ENCODE peak calls at places on chromosome 16, in nine cellular contexts. One of them, this sample, is unnamed.

GRCh38 chr16:67608367-67608766 is 36.6 kb upstream of the CARMIL2 start:
- DNase-seq in uterus: no peak
- DNase-seq in Peyer's patch: no peak
- DNase-seq in spleen: no peak
- DNase-seq in prostate gland: no peak
- DNase-seq in sigmoid colon: no peak
- DNase-seq in lower leg skin: no peak
- DNase-seq in ovary: no peak
- DNase-seq in transverse colon: no peak
- DNase-seq in this sample: no peak

GRCh38 chr16:65579050-65579449 is 457.2 kb upstream of the CDH11 start:
- DNase-seq in ovary: no peak
- DNase-seq in uterus: no peak
- DNase-seq in spleen: no peak
- DNase-seq in lower leg skin: no peak
- DNase-seq in Peyer's patch: no peak
- DNase-seq in prostate gland: no peak
- DNase-seq in transverse colon: no peak
- DNase-seq in sigmoid colon: no peak
- DNase-seq in this sample: no peak

GRCh38 chr16:72066747-72067146 is 3.7 kb downstream of the HPR start:
- DNase-seq in ovary: no peak
- DNase-seq in spleen: no peak
- DNase-seq in sigmoid colon: no peak
- DNase-seq in transverse colon: no peak
- DNase-seq in uterus: no peak
- DNase-seq in prostate gland: no peak
- DNase-seq in lower leg skin: no peak
- DNase-seq in Peyer's patch: no peak
- DNase-seq in this sample: no peak

GRCh38 chr16:68737046-68737729 is at the start of gene CDH1:
- DNase-seq in uterus: no peak
- DNase-seq in lower leg skin: peak
- DNase-seq in prostate gland: peak
- DNase-seq in spleen: peak
- DNase-seq in ovary: peak
- DNase-seq in transverse colon: peak
- DNase-seq in sigmoid colon: no peak
- DNase-seq in Peyer's patch: peak
- DNase-seq in this sample: no peak

GRCh38 chr16:31350275-31351005 is 4.5 kb upstream of the ITGAX start:
- DNase-seq in sigmoid colon: no peak
- DNase-seq in transverse colon: no peak
- DNase-seq in spleen: no peak
- DNase-seq in prostate gland: no peak
- DNase-seq in uterus: no peak
- DNase-seq in lower leg skin: no peak
- DNase-seq in Peyer's patch: no peak
- DNase-seq in ovary: no peak
- DNase-seq in this sample: no peak

GRCh38 chr16:2748757-2749455 is 3.5 kb upstream of the SRRM2 start:
- DNase-seq in lower leg skin: no peak
- DNase-seq in ovary: no peak
- DNase-seq in spleen: peak
- DNase-seq in sigmoid colon: no peak
- DNase-seq in uterus: no peak
- DNase-seq in prostate gland: no peak
- DNase-seq in Peyer's patch: no peak
- DNase-seq in transverse colon: no peak
- DNase-seq in this sample: no peak

GRCh38 chr16:68644715-68645493 is at the start of gene CDH3:
- DNase-seq in uterus: peak
- DNase-seq in transverse colon: peak
- DNase-seq in ovary: peak
- DNase-seq in sigmoid colon: no peak
- DNase-seq in Peyer's patch: peak
- DNase-seq in lower leg skin: no peak
- DNase-seq in spleen: no peak
- DNase-seq in prostate gland: peak
- DNase-seq in this sample: no peak

GRCh38 chr16:34054137-34054536 is 594.7 kb downstream of the TP53TG3F start:
- DNase-seq in spleen: no peak
- DNase-seq in ovary: no peak
- DNase-seq in uterus: no peak
- DNase-seq in Peyer's patch: no peak
- DNase-seq in transverse colon: no peak
- DNase-seq in prostate gland: no peak
- DNase-seq in lower leg skin: no peak
- DNase-seq in sigmoid colon: no peak
- DNase-seq in this sample: no peak

GRCh38 chr16:22141746-22142145 is 20.6 kb upstream of the SDR42E2 start:
- DNase-seq in spleen: no peak
- DNase-seq in sigmoid colon: no peak
- DNase-seq in lower leg skin: no peak
- DNase-seq in transverse colon: no peak
- DNase-seq in prostate gland: no peak
- DNase-seq in ovary: no peak
- DNase-seq in uterus: no peak
- DNase-seq in Peyer's patch: no peak
- DNase-seq in this sample: no peak

GRCh38 chr16:66418165-66418962 is 8.7 kb upstream of the BEAN1 start:
- DNase-seq in sigmoid colon: peak
- DNase-seq in ovary: no peak
- DNase-seq in transverse colon: no peak
- DNase-seq in prostate gland: no peak
- DNase-seq in Peyer's patch: no peak
- DNase-seq in lower leg skin: no peak
- DNase-seq in spleen: no peak
- DNase-seq in uterus: no peak
- DNase-seq in this sample: no peak

GRCh38 chr16:75789237-75789636 is 62.9 kb upstream of the CPHXL start:
- DNase-seq in spleen: no peak
- DNase-seq in lower leg skin: no peak
- DNase-seq in Peyer's patch: no peak
- DNase-seq in sigmoid colon: no peak
- DNase-seq in ovary: no peak
- DNase-seq in prostate gland: peak
- DNase-seq in transverse colon: no peak
- DNase-seq in uterus: no peak
- DNase-seq in this sample: no peak

GRCh38 chr16:27670071-27670825 is 120.3 kb downstream of the KATNIP start:
- DNase-seq in transverse colon: no peak
- DNase-seq in lower leg skin: no peak
- DNase-seq in ovary: no peak
- DNase-seq in Peyer's patch: no peak
- DNase-seq in sigmoid colon: no peak
- DNase-seq in spleen: no peak
- DNase-seq in uterus: no peak
- DNase-seq in prostate gland: no peak
- DNase-seq in this sample: no peak

GRCh38 chr16:86354641-86355040 is 155.7 kb upstream of the FOXF1 start:
- DNase-seq in Peyer's patch: no peak
- DNase-seq in sigmoid colon: no peak
- DNase-seq in uterus: no peak
- DNase-seq in ovary: no peak
- DNase-seq in lower leg skin: no peak
- DNase-seq in prostate gland: no peak
- DNase-seq in transverse colon: no peak
- DNase-seq in spleen: no peak
- DNase-seq in this sample: no peak

GRCh38 chr16:68091604-68092261 is 6.6 kb downstream of the NFATC3 start:
- DNase-seq in uterus: no peak
- DNase-seq in transverse colon: no peak
- DNase-seq in sigmoid colon: no peak
- DNase-seq in lower leg skin: no peak
- DNase-seq in spleen: no peak
- DNase-seq in prostate gland: peak
- DNase-seq in Peyer's patch: no peak
- DNase-seq in ovary: no peak
- DNase-seq in this sample: peak

GRCh38 chr16:55351936-55352335 is 27.9 kb downstream of the IRX6 start:
- DNase-seq in ovary: no peak
- DNase-seq in spleen: no peak
- DNase-seq in prostate gland: no peak
- DNase-seq in uterus: no peak
- DNase-seq in Peyer's patch: no peak
- DNase-seq in lower leg skin: no peak
- DNase-seq in sigmoid colon: no peak
- DNase-seq in transverse colon: no peak
- DNase-seq in this sample: no peak

GRCh38 chr16:1532081-1532760 is 1.2 kb upstream of the TMEM204 start:
- DNase-seq in lower leg skin: peak
- DNase-seq in transverse colon: peak
- DNase-seq in prostate gland: peak
- DNase-seq in ovary: peak
- DNase-seq in spleen: no peak
- DNase-seq in Peyer's patch: no peak
- DNase-seq in sigmoid colon: peak
- DNase-seq in uterus: peak
- DNase-seq in this sample: peak
- TF ChIP-seq POLR2A in lower leg skin: no peak
- TF ChIP-seq POLR2A in transverse colon: no peak
- TF ChIP-seq POLR2A in prostate gland: peak
- TF ChIP-seq POLR2A in ovary: no peak
- TF ChIP-seq POLR2A in spleen: no peak
- TF ChIP-seq POLR2A in Peyer's patch: no peak
- TF ChIP-seq POLR2A in sigmoid colon: no peak
- TF ChIP-seq POLR2A in uterus: no peak
- TF ChIP-seq POLR2A in this sample: peak

GRCh38 chr16:69905171-69905555 is 46.0 kb upstream of the CLEC18A start:
- DNase-seq in prostate gland: no peak
- DNase-seq in spleen: no peak
- DNase-seq in sigmoid colon: no peak
- DNase-seq in uterus: no peak
- DNase-seq in ovary: no peak
- DNase-seq in lower leg skin: no peak
- DNase-seq in Peyer's patch: no peak
- DNase-seq in transverse colon: no peak
- DNase-seq in this sample: no peak

GRCh38 chr16:69910964-69911363 is 40.2 kb upstream of the CLEC18A start:
- DNase-seq in uterus: no peak
- DNase-seq in sigmoid colon: no peak
- DNase-seq in spleen: no peak
- DNase-seq in lower leg skin: no peak
- DNase-seq in Peyer's patch: no peak
- DNase-seq in ovary: no peak
- DNase-seq in transverse colon: no peak
- DNase-seq in prostate gland: no peak
- DNase-seq in this sample: no peak

GRCh38 chr16:69909043-69909442 is 42.1 kb upstream of the CLEC18A start:
- DNase-seq in sigmoid colon: no peak
- DNase-seq in lower leg skin: peak
- DNase-seq in ovary: no peak
- DNase-seq in prostate gland: no peak
- DNase-seq in transverse colon: no peak
- DNase-seq in Peyer's patch: no peak
- DNase-seq in uterus: no peak
- DNase-seq in spleen: no peak
- DNase-seq in this sample: peak

GRCh38 chr16:69906838-69907301 is 44.3 kb upstream of the CLEC18A start:
- DNase-seq in spleen: no peak
- DNase-seq in prostate gland: no peak
- DNase-seq in transverse colon: no peak
- DNase-seq in Peyer's patch: no peak
- DNase-seq in lower leg skin: no peak
- DNase-seq in uterus: no peak
- DNase-seq in ovary: no peak
- DNase-seq in sigmoid colon: no peak
- DNase-seq in this sample: no peak

DNA sequence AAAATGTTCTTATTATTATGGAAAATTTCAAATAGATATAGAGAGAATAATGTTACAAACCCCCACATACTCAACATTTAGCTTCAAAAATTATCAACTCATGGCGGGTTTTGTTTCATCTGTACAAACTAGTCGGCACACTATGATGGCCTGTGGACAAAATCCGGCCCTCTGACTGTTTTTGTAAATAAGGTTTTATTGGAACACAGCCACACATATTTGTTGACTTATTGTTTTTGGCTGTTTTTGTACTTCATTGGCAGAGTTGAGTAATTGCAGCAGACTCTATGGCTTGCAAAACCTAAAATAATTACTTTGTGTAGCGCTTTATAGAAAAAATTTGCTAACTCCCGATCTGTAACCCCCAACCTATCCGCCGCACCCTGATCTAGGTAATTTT is 41.4 kb upstream of the CLEC18A start:
- DNase-seq in sigmoid colon: no peak
- DNase-seq in spleen: no peak
- DNase-seq in lower leg skin: no peak
- DNase-seq in prostate gland: no peak
- DNase-seq in ovary: no peak
- DNase-seq in transverse colon: no peak
- DNase-seq in uterus: no peak
- DNase-seq in Peyer's patch: no peak
- DNase-seq in this sample: no peak
- TF ChIP-seq CTCF in sigmoid colon: no peak
- TF ChIP-seq CTCF in spleen: no peak
- TF ChIP-seq CTCF in lower leg skin: no peak
- TF ChIP-seq CTCF in prostate gland: no peak
- TF ChIP-seq CTCF in ovary: no peak
- TF ChIP-seq CTCF in transverse colon: no peak
- TF ChIP-seq CTCF in uterus: no peak
- TF ChIP-seq CTCF in Peyer's patch: no peak
- TF ChIP-seq CTCF in this sample: no peak

GRCh38 chr16:57387598-57388354 is 15.5 kb downstream of the CX3CL1 start:
- DNase-seq in Peyer's patch: no peak
- DNase-seq in spleen: no peak
- DNase-seq in lower leg skin: no peak
- DNase-seq in uterus: no peak
- DNase-seq in transverse colon: no peak
- DNase-seq in ovary: no peak
- DNase-seq in sigmoid colon: no peak
- DNase-seq in prostate gland: no peak
- DNase-seq in this sample: no peak
- TF ChIP-seq POLR2A in Peyer's patch: no peak
- TF ChIP-seq POLR2A in spleen: no peak
- TF ChIP-seq POLR2A in lower leg skin: no peak
- TF ChIP-seq POLR2A in uterus: no peak
- TF ChIP-seq POLR2A in transverse colon: no peak
- TF ChIP-seq POLR2A in ovary: no peak
- TF ChIP-seq POLR2A in sigmoid colon: no peak
- TF ChIP-seq POLR2A in prostate gland: no peak
- TF ChIP-seq POLR2A in this sample: no peak

DNA sequence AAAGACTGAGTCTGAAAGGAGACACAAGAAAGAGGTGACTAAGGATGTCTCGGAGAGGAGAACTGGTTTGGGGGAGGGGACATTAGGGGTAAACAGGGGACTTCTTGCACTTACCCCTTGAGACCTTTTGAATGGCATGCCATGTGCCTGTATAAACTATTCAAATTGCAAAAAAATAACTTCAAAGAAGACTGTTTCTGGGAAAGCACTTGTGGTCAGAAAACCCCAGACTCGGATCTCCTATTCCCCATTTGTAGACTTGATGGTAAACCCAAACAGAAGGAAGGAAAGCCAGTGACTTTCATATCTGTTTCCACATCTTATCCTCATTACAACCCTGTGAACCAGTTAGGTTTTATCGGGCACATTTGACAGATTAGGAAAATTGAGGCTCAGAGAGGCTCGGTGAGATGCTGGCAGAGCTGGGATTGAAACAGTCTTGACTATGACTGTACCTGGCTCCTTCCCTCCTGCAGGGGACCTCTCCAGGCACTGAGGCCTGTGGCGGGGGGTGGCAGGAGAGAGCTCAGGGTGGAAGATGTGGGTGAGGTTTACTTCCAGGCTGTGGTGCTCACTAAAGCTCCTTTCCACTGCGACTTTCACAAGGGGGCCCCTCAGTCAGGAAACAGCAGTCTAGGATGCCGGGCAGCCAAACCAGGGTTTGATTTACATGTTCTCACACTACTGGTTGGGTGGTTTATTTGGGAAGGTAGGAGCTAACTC is 30.5 kb upstream of the PLCG2 start:
- DNase-seq in uterus: no peak
- DNase-seq in lower leg skin: no peak
- DNase-seq in Peyer's patch: no peak
- DNase-seq in sigmoid colon: no peak
- DNase-seq in spleen: no peak
- DNase-seq in ovary: no peak
- DNase-seq in transverse colon: no peak
- DNase-seq in prostate gland: no peak
- DNase-seq in this sample: no peak
- TF ChIP-seq CTCF in uterus: no peak
- TF ChIP-seq CTCF in lower leg skin: no peak
- TF ChIP-seq CTCF in Peyer's patch: no peak
- TF ChIP-seq CTCF in sigmoid colon: no peak
- TF ChIP-seq CTCF in spleen: no peak
- TF ChIP-seq CTCF in ovary: no peak
- TF ChIP-seq CTCF in transverse colon: no peak
- TF ChIP-seq CTCF in prostate gland: no peak
- TF ChIP-seq CTCF in this sample: no peak

This sample was measured in gastrocnemius medialis.